ENCODE peak calls at places on chromosomes 4 and X, in seven cellular contexts. W is fibroblast of lung; V is breast epithelium; Q is hepatocyte; D is HAP-1; T is transverse colon; U is CD8-positive, alpha-beta memory T cell. S is an unnamed sample. For H3K9me3 and H3K27me3, the result is how much of the 10 kb centered on the place peaks cover.

GRCh38 chrX:123647244-123647643 is 85.6 kb downstream of the THOC2 start:
- DNase-seq in D (no peak), T (no peak), U (no peak), Q (no peak), W (no peak), V (no peak), S (no peak)

GRCh38 chr4:78058591-78059523 is 1.7 kb downstream of the FRAS1 start:
- DNase-seq in T (peak), U (no peak), Q (peak), V (no peak), D (peak), W (peak), S (peak)

GRCh38 chrX:132488092-132488749 is 617 bp downstream of the MBNL3 start:
- DNase-seq in T (peak), U (peak), V (no peak), W (peak), D (peak), Q (no peak), S (peak)

GRCh38 chrX:120819126-120819525 is 56.5 kb downstream of the CT47B1 start:
- DNase-seq in T (no peak), D (no peak), U (no peak), Q (no peak), W (no peak), V (no peak), S (no peak)

GRCh38 chrX:39750798-39751197 is 347.0 kb downstream of the BCOR start:
- DNase-seq in T (no peak), V (no peak), Q (no peak), U (no peak), W (no peak), D (no peak), S (no peak)

GRCh38 chr4:89619230-89619962 is 217.6 kb downstream of the SNCA start:
- DNase-seq in V (no peak), D (no peak), T (no peak), U (no peak), Q (no peak), W (no peak), S (no peak)

GRCh38 chrX:112614640-112615039 is 65.1 kb downstream of the LHFPL1 start:
- DNase-seq in U (no peak), T (no peak), V (no peak), W (peak), D (peak), Q (peak), S (no peak)

GRCh38 chr4:38672247-38673071 is 8.5 kb downstream of the KLF3 start:
- DNase-seq in Q (no peak), W (no peak), U (no peak), T (no peak), D (no peak), V (no peak), S (no peak)

GRCh38 chrX:68762649-68763268 is 66.1 kb upstream of the EFNB1 start:
- DNase-seq in U (no peak), V (no peak), D (no peak), T (no peak), W (no peak), Q (no peak), S (no peak)

GRCh38 chrX:37993857-37994619 is 12.3 kb upstream of the SYTL5 start:
- DNase-seq in V (no peak), Q (peak), U (no peak), T (peak), W (no peak), D (no peak), S (peak)

GRCh38 chr4:147361726-147362125 is 119.2 kb upstream of the EDNRA start:
- DNase-seq in T (peak), D (no peak), U (no peak), W (peak), V (no peak), Q (peak), S (peak)

GRCh38 chr4:10866691-10867090 is 182.1 kb upstream of the CLNK start:
- DNase-seq in W (no peak), Q (no peak), T (no peak), D (no peak), V (no peak), U (no peak), S (no peak)

GRCh38 chrX:18424482-18425198 is 768 bp upstream of the CDKL5 start:
- DNase-seq in Q (peak), D (peak), V (no peak), W (peak), T (peak), U (peak), S (peak)

GRCh38 chr4:112357453-112357852 is 60.3 kb downstream of the ALPK1 start:
- DNase-seq in T (no peak), D (no peak), V (no peak), Q (no peak), W (no peak), U (no peak), S (no peak)

GRCh38 chr4:112358415-112358814 is 61.2 kb downstream of the ALPK1 start:
- DNase-seq in D (no peak), U (no peak), V (no peak), T (no peak), Q (no peak), W (no peak), S (no peak)

GRCh38 chr4:112355662-112356061 is 58.5 kb downstream of the ALPK1 start:
- DNase-seq in T (no peak), W (no peak), V (no peak), Q (no peak), U (no peak), D (no peak), S (no peak)

GRCh38 chr4:112358952-112359749 is 62.0 kb downstream of the ALPK1 start:
- DNase-seq in V (no peak), Q (no peak), U (no peak), T (no peak), D (no peak), W (no peak), S (no peak)

DNA sequence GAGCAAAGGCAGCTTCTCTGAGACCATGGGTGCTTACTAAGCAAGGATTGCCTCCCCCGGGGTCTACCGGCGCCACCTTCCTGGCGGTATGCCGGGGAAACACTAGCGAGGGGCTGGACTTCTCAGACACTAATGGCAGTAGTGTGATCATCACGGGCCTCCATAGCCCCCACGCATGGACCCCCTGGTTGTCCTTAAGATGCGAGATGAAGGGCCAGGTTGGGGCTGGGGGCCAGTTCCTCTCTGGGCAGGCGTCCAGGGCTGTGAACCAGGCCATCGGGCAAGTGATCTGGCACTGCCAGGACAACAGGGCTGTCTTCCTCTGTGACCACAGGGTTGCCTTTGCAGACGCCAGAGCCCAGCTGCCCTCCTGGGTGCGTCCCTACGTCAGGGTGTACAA is 60.7 kb downstream of the ALPK1 start:
- DNase-seq in V (no peak), W (no peak), U (no peak), D (no peak), T (no peak), Q (no peak), S (no peak)
- H3K9me3 ChIP-seq in V (under half), W (under half), U (under half), D (under half), T (under half), Q (under half), S (under half)

DNA sequence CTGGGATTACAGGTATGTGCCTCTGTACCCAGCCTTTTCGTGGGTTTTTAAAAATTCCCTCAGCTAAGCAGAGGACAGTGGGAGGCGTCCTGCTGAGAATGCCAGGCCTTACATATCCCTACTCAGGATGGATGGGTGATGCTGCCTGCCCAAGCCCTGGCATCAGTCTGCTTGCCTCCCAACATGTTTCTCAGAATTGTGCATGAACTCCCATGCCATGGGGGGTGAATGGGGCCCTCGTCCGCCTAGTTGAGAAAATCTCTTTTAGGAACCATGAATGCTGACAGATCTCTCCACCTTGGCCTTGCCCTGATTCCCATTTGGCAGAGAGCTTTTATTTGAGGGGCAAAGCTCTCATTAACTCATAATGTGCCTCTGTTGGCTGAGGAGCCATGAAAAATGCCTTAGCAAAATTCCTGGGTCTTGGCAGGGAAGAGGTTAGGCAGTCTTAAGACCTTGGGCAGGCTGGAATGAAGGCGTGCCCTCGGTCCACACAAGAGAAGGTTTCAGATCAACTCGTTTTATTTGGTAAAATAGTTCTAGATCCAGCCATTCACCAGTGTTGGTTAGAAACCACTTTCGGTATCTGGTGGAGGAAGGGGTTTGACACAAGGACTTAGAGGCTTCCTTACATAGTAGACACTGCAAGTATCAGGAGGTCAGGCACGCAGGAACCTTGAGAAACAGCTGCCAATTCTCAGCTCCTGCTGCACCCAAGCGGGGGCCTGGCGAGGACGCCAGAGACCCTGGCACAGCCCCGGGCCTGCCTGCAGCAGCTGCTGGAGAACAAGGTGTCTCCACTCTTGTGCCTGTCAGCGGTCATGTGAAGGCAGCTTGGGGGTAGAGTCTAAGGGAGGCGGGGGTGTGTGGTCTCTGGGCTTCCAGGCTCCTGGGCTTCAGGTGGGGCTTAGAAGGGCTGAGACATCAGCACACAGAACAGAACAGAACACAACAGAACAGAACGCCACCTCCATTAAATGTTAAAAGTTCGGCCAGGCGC is 192.8 kb upstream of the PSAPL1 start:
- DNase-seq in V (no peak), W (no peak), T (no peak), D (no peak), U (no peak), Q (no peak), S (no peak)
- H3K27me3 ChIP-seq in V (under half), W (under half), T (under half), D (under half), U (under half), Q (under half), S (under half)

DNA sequence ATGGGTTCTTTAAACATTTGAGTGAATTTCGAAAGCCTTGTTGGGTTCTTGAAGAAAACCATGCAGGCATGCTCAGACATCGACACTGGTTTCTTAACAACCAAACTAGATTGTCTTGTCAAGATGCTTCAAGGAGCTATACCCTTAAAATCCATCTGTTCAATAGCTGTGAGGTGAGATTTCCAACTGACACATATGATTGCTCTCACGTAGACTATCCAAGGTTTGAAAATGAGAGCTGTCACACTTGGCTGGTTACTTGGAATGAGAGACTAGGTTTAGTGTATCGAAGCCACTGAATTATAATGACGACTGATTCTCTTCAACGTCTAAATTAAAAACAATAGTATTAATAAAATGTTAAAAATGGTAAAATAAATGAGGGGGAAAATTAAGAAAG is 2725.5 kb downstream of the ARAP2 start:
- DNase-seq in V (no peak), T (no peak), U (no peak), D (no peak), W (no peak), Q (no peak), S (no peak)
- H3K9me3 ChIP-seq in V (under half), T (under half), U (under half), D (under half), W (under half), Q (under half), S (under half)

GRCh38 chr4:186932196-186932595 is 208.5 kb upstream of the FAT1 start:
- DNase-seq in D (no peak), V (no peak), Q (no peak), W (peak), U (no peak), T (no peak), S (no peak)
- H3K27me3 ChIP-seq in D (under half), V (under half), Q (under half), W (under half), U (under half), T (under half), S (under half)

GRCh38 chr4:176718881-176719280 is 73.8 kb downstream of the VEGFC start:
- DNase-seq in W (no peak), Q (no peak), U (no peak), D (no peak), T (no peak), V (no peak), S (no peak)
- H3K9me3 ChIP-seq in W (under half), Q (under half), U (under half), D (under half), T (under half), V (under half), S (under half)